ENCODE peak calls at places on chromosomes 16 and 17, in nine cellular contexts. J, B, G, Z, L, O, E, K and Y are unnamed samples.

GRCh38 chr17:45018514-45019176 is 32.8 kb downstream of the DCAKD start:
- DNase-seq in L (no peak), Z (no peak), B (no peak), G (peak; percentile 24), E (no peak), O (no peak), K (no peak), J (peak; percentile 28), Y (peak; percentile 45)

GRCh38 chr17:50185724-50186545 is 15.5 kb downstream of the COL1A1 start:
- DNase-seq in E (no peak), L (no peak), O (no peak), G (no peak), K (no peak), Z (no peak), B (no peak), J (no peak), Y (no peak)

GRCh38 chr17:75237100-75238014 is 24.0 kb downstream of the GGA3 start:
- DNase-seq in Z (no peak), B (no peak), G (no peak), E (no peak), O (no peak), J (no peak), K (no peak), L (no peak), Y (no peak)

GRCh38 chr17:17029938-17030337 is 12.3 kb upstream of the MPRIP start:
- DNase-seq in Z (no peak), B (no peak), K (no peak), O (no peak), J (no peak), G (no peak), L (no peak), E (no peak), Y (no peak)

GRCh38 chr16:78177218-78177617 is 77.8 kb downstream of the WWOX start:
- DNase-seq in O (no peak), L (no peak), K (no peak), J (no peak), Z (no peak), G (no peak), E (no peak), B (no peak), Y (no peak)

GRCh38 chr17:76545918-76546555 is 6.2 kb downstream of the PRCD start:
- DNase-seq in J (no peak), K (no peak), O (no peak), E (no peak), L (no peak), Z (no peak), G (no peak), B (no peak), Y (no peak)

GRCh38 chr17:82873521-82873920 is 33.7 kb upstream of the ZNF750 start:
- DNase-seq in O (no peak), K (no peak), L (no peak), Z (no peak), J (no peak), B (no peak), G (no peak), E (no peak), Y (no peak)

GRCh38 chr17:56023851-56024250 is 129.4 kb upstream of the ANKFN1 start:
- DNase-seq in E (no peak), G (no peak), B (no peak), Z (no peak), K (no peak), O (no peak), J (peak; percentile 18), L (no peak), Y (no peak)

GRCh38 chr17:81841866-81842265 is 7.0 kb upstream of the PPP1R27 start:
- DNase-seq in O (no peak), J (no peak), E (no peak), Z (no peak), G (no peak), K (no peak), L (no peak), B (no peak), Y (no peak)

GRCh38 chr17:78717431-78717980 is 64.6 kb downstream of the CYTH1 start:
- DNase-seq in E (no peak), G (no peak), Z (no peak), B (peak; percentile 89), K (no peak), L (peak; percentile 50), O (no peak), J (no peak), Y (peak; percentile 46)

GRCh38 chr17:3535253-3535995 is 22.2 kb downstream of the TRPV3 start:
- DNase-seq in J (peak; percentile 81), O (no peak), L (no peak), Z (no peak), G (peak; percentile 64), E (peak; percentile 51), B (peak; percentile 70), K (peak; percentile 83), Y (peak; percentile 81)

GRCh38 chr17:16378631-16379282 is 2.1 kb upstream of the UBB start:
- DNase-seq in K (no peak), E (no peak), B (no peak), L (no peak), O (peak; percentile 85), G (no peak), Z (no peak), J (no peak), Y (no peak)

GRCh38 chr17:81387235-81388060 is 7.8 kb upstream of the BAHCC1 start:
- DNase-seq in L (no peak), B (peak; percentile 72), G (peak; percentile 38), Z (peak; percentile 77), J (peak; percentile 69), O (no peak), K (no peak), E (peak; percentile 63), Y (peak; percentile 64)

GRCh38 chr17:8995711-8996110 is 25.6 kb upstream of the NTN1 start:
- DNase-seq in O (no peak), G (no peak), B (no peak), E (no peak), Z (peak; percentile 64), J (no peak), L (no peak), K (no peak), Y (no peak)

GRCh38 chr16:80569440-80570105 is 28.8 kb downstream of the DYNLRB2 start:
- DNase-seq in Z (no peak), K (peak; percentile 98), B (no peak), J (peak; percentile 85), G (no peak), L (no peak), O (peak; percentile 32), E (no peak), Y (peak; percentile 82)

GRCh38 chr16:85810097-85810741 is 10.7 kb downstream of the COX4I1 start:
- DNase-seq in Z (no peak), L (no peak), E (no peak), B (no peak), O (no peak), K (no peak), G (no peak), J (no peak), Y (no peak)

GRCh38 chr17:38912221-38912813 is 13.1 kb upstream of the LASP1NB start:
- DNase-seq in G (peak; percentile 14), O (no peak), J (no peak), K (no peak), L (no peak), B (no peak), E (no peak), Z (peak; percentile 24), Y (no peak)

GRCh38 chr17:10620823-10621222 is 36.3 kb downstream of the MYH3 start:
- DNase-seq in J (no peak), L (no peak), E (no peak), G (no peak), Z (no peak), B (no peak), K (no peak), O (no peak), Y (no peak)

GRCh38 chr17:41267711-41268110 is 2.5 kb downstream of the KRTAP9-6 start:
- DNase-seq in K (no peak), G (no peak), E (no peak), B (no peak), J (no peak), Z (no peak), O (no peak), L (no peak), Y (peak; percentile 55)

GRCh38 chr16:2895813-2896212 is 12.8 kb downstream of the FLYWCH2 start:
- DNase-seq in O (no peak), B (no peak), G (no peak), L (no peak), Z (no peak), E (no peak), K (no peak), J (no peak), Y (peak; percentile 58)

GRCh38 chr16:79047337-79047736 is 553.2 kb downstream of the MAF start:
- DNase-seq in G (no peak), J (peak; percentile 27), L (no peak), O (peak; percentile 20), B (no peak), K (peak; percentile 72), Z (no peak), E (no peak), Y (no peak)